ENCODE peak calls at places on chromosomes 3 and 15, in nine cellular contexts. A is neural progenitor cell, D is A673, C is sigmoid colon, L is esophagus squamous epithelium, G is trophoblast cell, Y is transverse colon, S is ovary, Q is left ventricle myocardium inferior. U is an unnamed sample. For H3K4me1 and H3K36me3, the result is how much of the 10 kb centered on the place peaks cover.

GRCh38 chr3:55264933-55265332 is 222.2 kb downstream of the WNT5A start:
- DNase-seq in Q (no peak), G (peak), Y (no peak), A (no peak), L (no peak), C (no peak), D (no peak), S (no peak), U (no peak)

GRCh38 chr15:43977072-43977884 is 150.5 kb downstream of the WDR76 start:
- DNase-seq in S (no peak), L (no peak), Q (no peak), D (no peak), A (no peak), Y (no peak), C (no peak), G (peak), U (no peak)

GRCh38 chr3:46484911-46485696 is 12.7 kb upstream of the RTP3 start:
- DNase-seq in D (no peak), G (peak), L (no peak), Y (peak), Q (no peak), S (no peak), A (no peak), C (peak), U (no peak)

GRCh38 chr3:170780471-170780870 is 89.5 kb downstream of the RPL22L1 start:
- DNase-seq in L (no peak), Y (no peak), Q (no peak), S (no peak), A (no peak), D (no peak), C (no peak), G (no peak), U (no peak)

GRCh38 chr3:134319894-134320293 is 54.4 kb downstream of the AMOTL2 start:
- DNase-seq in A (no peak), C (no peak), L (no peak), D (no peak), Q (no peak), S (no peak), G (peak), Y (no peak), U (no peak)

GRCh38 chr15:41051139-41051538 is 64.9 kb downstream of the INO80 start:
- DNase-seq in Q (no peak), G (no peak), D (no peak), C (no peak), S (no peak), L (no peak), Y (no peak), A (no peak), U (no peak)

GRCh38 chr3:134430950-134431445 is 54.8 kb downstream of the ANAPC13 start:
- DNase-seq in A (no peak), Y (no peak), D (no peak), L (no peak), S (no peak), Q (no peak), G (peak), C (no peak), U (no peak)

GRCh38 chr15:35932541-35932940 is 386.6 kb upstream of the DPH6 start:
- DNase-seq in A (no peak), G (no peak), Y (no peak), D (no peak), C (no peak), S (no peak), Q (no peak), L (no peak), U (no peak)

GRCh38 chr15:63329567-63330350 is 51.9 kb downstream of the CA12 start:
- DNase-seq in S (no peak), Y (no peak), L (no peak), D (no peak), C (no peak), A (no peak), G (no peak), Q (no peak), U (no peak)

GRCh38 chr3:16844771-16845170 is 40.0 kb upstream of the PLCL2 start:
- DNase-seq in Y (no peak), S (no peak), D (no peak), C (no peak), Q (no peak), G (no peak), L (no peak), A (no peak), U (no peak)

GRCh38 chr3:45599424-45599886 is 4.9 kb downstream of the LIMD1 start:
- DNase-seq in Q (peak), A (no peak), C (no peak), Y (peak), G (no peak), L (no peak), S (no peak), D (no peak), U (no peak)

GRCh38 chr3:94004301-94004910 is 24.0 kb downstream of the STX19 start:
- DNase-seq in G (peak), S (no peak), Y (no peak), Q (no peak), L (no peak), C (no peak), D (peak), A (peak), U (no peak)

GRCh38 chr3:160566499-160566898 is 1.1 kb upstream of the KPNA4 start:
- DNase-seq in G (no peak), C (no peak), Y (no peak), Q (no peak), L (no peak), A (no peak), S (no peak), D (no peak), U (no peak)

GRCh38 chr15:96334705-96335428 is 4.4 kb downstream of the NR2F2 start:
- DNase-seq in Q (no peak), D (peak), Y (peak), C (no peak), L (no peak), G (no peak), S (no peak), A (peak), U (no peak)

GRCh38 chr3:101310580-101311375 is 9.6 kb downstream of the IMPG2 start:
- DNase-seq in S (no peak), Q (no peak), D (no peak), A (no peak), C (peak), L (no peak), Y (no peak), G (no peak), U (no peak)

GRCh38 chr15:91472316-91472756 is 372.3 kb downstream of the SV2B start:
- DNase-seq in S (no peak), D (no peak), L (no peak), Y (no peak), G (no peak), Q (no peak), C (no peak), A (no peak), U (no peak)

GRCh38 chr3:137519602-137520001 is 244.5 kb upstream of the SOX14 start:
- DNase-seq in A (no peak), G (peak), Y (no peak), Q (no peak), C (no peak), D (no peak), L (no peak), S (no peak), U (no peak)

GRCh38 chr3:10194328-10195071 is 29.8 kb downstream of the IRAK2 start:
- DNase-seq in S (no peak), Q (no peak), L (no peak), G (no peak), C (no peak), Y (peak), A (no peak), D (no peak), U (peak)

GRCh38 chr3:78257956-78258530 is 1218.1 kb downstream of the ROBO2 start:
- DNase-seq in S (no peak), D (peak), C (no peak), L (no peak), Y (no peak), G (no peak), Q (no peak), A (peak), U (no peak)

GRCh38 chr3:55042591-55042990 is 114.7 kb upstream of the LRTM1 start:
- DNase-seq in L (no peak), Y (no peak), G (no peak), S (no peak), D (no peak), C (no peak), Q (no peak), A (no peak), U (no peak)

GRCh38 chr15:69604050-69604378 is 151.4 kb downstream of the RPLP1 start:
- DNase-seq in A (no peak), Y (peak), D (no peak), C (no peak), Q (no peak), S (no peak), L (no peak), G (peak), U (no peak)

GRCh38 chr3:143001034-143001368 is 369 bp upstream of the U2SURP start:
- DNase-seq in Q (peak), S (no peak), Y (no peak), L (no peak), G (no peak), A (no peak), C (no peak), D (no peak), U (peak)

GRCh38 chr3:9028134-9028533 is 64.9 kb upstream of the RAD18 start:
- DNase-seq in S (peak), L (no peak), Q (peak), G (no peak), A (no peak), C (peak), D (peak), Y (peak), U (peak)

GRCh38 chr3:107235923-107236315 is 141.3 kb upstream of the CCDC54 start:
- DNase-seq in Y (peak), D (peak), C (peak), Q (no peak), G (peak), S (peak), A (peak), L (no peak), U (no peak)

GRCh38 chr3:156507285-156507684 is 47.6 kb downstream of the SSR3 start:
- DNase-seq in D (peak), S (no peak), A (no peak), G (no peak), C (no peak), L (no peak), Q (no peak), Y (no peak), U (no peak)

GRCh38 chr15:25946241-25946786 is 83.2 kb upstream of the ATP10A start:
- DNase-seq in L (no peak), A (peak), Q (no peak), D (no peak), S (no peak), Y (no peak), G (no peak), C (no peak), U (no peak)

GRCh38 chr15:54374184-54374947 is 396.1 kb downstream of the UNC13C start:
- DNase-seq in C (peak), A (peak), Y (no peak), D (no peak), Q (no peak), S (no peak), G (no peak), L (no peak), U (no peak)

GRCh38 chr3:109346770-109347295 is 9.5 kb upstream of the DPPA4 start:
- DNase-seq in S (no peak), Y (no peak), G (no peak), C (no peak), A (no peak), D (no peak), Q (no peak), L (no peak), U (no peak)

GRCh38 chr3:153591566-153592221 is 429.7 kb downstream of the RAP2B start:
- DNase-seq in Y (no peak), D (peak), L (no peak), S (no peak), C (no peak), Q (no peak), A (no peak), G (peak), U (no peak)

GRCh38 chr3:171192176-171192854 is 165.8 kb upstream of the SLC2A2 start:
- DNase-seq in G (peak), L (no peak), Q (no peak), Y (no peak), S (no peak), C (no peak), D (no peak), A (no peak), U (no peak)

GRCh38 chr3:115814778-115815380 is 191.6 kb downstream of the GAP43 start:
- DNase-seq in S (peak), A (peak), Y (peak), L (no peak), G (peak), D (peak), C (peak), Q (peak), U (peak)

GRCh38 chr3:178439504-178439903 is 96.7 kb upstream of the KCNMB2 start:
- DNase-seq in G (peak), D (no peak), Q (no peak), Y (no peak), S (no peak), C (no peak), A (peak), L (no peak), U (no peak)

DNA sequence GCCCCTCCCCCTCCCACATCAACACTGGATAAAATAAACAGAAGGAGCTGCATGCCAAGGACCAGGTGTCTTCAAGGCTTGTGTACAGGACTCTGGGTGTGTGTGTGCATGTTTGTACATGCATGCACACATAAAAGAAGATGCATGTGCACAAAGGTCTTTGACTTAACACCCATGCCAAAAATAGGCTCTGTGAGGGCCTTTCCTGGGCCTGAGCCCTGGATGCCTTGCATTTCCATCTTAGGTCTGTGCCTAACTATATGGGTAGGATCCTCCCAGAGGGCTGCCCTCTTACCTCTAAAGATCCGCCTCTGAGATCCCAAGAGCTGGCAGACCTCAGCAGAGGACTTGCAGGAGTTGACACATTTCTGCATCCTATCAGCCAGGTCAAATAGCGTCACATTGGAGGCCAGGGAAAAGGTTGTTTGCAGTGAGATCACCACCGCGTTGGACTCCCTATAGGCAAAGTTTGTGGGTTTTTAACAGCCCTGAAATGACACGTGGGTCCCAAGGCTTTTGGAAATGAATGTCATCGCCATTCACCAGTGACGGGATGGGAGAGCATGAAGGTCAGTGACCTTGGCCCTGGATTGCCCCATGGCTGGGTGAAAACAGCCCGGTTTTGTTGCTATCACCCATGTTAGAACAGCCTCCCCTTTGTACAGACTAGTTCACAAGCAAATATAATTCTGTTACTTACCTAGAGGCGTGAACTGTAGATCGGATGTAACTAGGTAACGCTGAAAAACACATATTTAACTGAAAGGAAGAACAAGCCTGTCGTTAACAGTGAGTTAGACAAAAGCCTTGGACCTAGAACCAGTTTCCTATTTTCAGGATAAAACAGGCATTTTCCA is 54.0 kb downstream of the HEG1 start:
- DNase-seq in Y (no peak), A (no peak), S (no peak), Q (no peak), C (no peak), L (no peak), D (no peak), G (peak), U (no peak)
- H3K27ac ChIP-seq in Y (peak), A (peak), S (no peak), Q (peak), C (peak), L (peak), D (no peak), G (no peak), U (no peak)

GRCh38 chr3:184560531-184560930 is 1.1 kb upstream of the EPHB3 start:
- DNase-seq in D (no peak), A (no peak), G (no peak), C (no peak), Y (no peak), Q (no peak), S (peak), L (no peak), U (no peak)

GRCh38 chr3:184559336-184559735 is 2.2 kb upstream of the EPHB3 start:
- DNase-seq in S (peak), D (no peak), C (no peak), A (no peak), L (no peak), Y (peak), G (no peak), Q (no peak), U (no peak)

GRCh38 chr3:184556502-184557347 is 4.9 kb upstream of the EPHB3 start:
- DNase-seq in G (no peak), S (no peak), D (no peak), L (no peak), C (no peak), Y (no peak), Q (no peak), A (no peak), U (no peak)

GRCh38 chr3:184557348-184557950 is 4.1 kb upstream of the EPHB3 start:
- DNase-seq in S (no peak), Q (no peak), A (no peak), C (no peak), G (no peak), L (no peak), Y (no peak), D (no peak), U (no peak)

GRCh38 chr3:184558726-184559125 is 2.9 kb upstream of the EPHB3 start:
- DNase-seq in L (no peak), D (no peak), G (no peak), Y (no peak), Q (no peak), S (no peak), A (peak), C (no peak), U (no peak)
- H3K4me1 ChIP-seq in L (under half), D (under half), G (under half), Y (under half), Q (under half), S (under half), A (under half), C (under half), U (under half)

DNA sequence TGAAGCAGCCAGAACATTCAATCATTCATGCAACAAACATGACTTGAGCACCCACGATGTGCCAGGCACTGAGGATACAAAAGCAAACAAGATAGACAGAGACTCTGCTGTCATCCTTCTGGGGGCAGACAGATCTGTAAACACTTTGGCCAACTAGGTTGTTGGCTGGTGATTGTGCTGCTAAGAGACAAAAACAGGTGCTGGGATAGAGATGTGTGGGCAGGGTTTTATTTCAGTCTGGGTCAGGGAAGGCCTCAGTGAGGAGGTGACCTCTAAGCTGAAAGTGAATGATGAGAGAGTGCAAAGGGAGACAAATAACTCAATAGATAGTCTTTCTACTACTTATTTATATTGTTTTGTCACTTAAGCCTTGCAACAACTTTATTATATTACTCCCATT is 147.0 kb upstream of the VEPH1 start:
- DNase-seq in A (no peak), C (no peak), L (no peak), Q (no peak), Y (no peak), S (no peak), D (no peak), G (no peak), U (no peak)
- H3K36me3 ChIP-seq in A (under half), C (under half), L (under half), Q (under half), Y (under half), S (under half), D (under half), G (under half), U (under half)

GRCh38 chr15:93028632-93029612 is 60.1 kb downstream of the RGMA start:
- DNase-seq in Q (peak), C (peak), D (peak), G (peak), Y (peak), L (no peak), S (peak), A (no peak), U (peak)

GRCh38 chr15:93028111-93028631 is 60.8 kb downstream of the RGMA start:
- DNase-seq in S (no peak), A (no peak), L (no peak), Y (no peak), C (peak), D (no peak), Q (no peak), G (no peak), U (no peak)

GRCh38 chr15:93025625-93025982 is 63.4 kb downstream of the RGMA start:
- DNase-seq in S (no peak), D (no peak), Y (no peak), Q (no peak), A (no peak), C (no peak), G (no peak), L (no peak), U (no peak)

GRCh38 chr15:93026359-93026758 is 62.7 kb downstream of the RGMA start:
- DNase-seq in C (no peak), S (no peak), G (no peak), L (no peak), Y (no peak), Q (no peak), D (no peak), A (no peak), U (no peak)

DNA sequence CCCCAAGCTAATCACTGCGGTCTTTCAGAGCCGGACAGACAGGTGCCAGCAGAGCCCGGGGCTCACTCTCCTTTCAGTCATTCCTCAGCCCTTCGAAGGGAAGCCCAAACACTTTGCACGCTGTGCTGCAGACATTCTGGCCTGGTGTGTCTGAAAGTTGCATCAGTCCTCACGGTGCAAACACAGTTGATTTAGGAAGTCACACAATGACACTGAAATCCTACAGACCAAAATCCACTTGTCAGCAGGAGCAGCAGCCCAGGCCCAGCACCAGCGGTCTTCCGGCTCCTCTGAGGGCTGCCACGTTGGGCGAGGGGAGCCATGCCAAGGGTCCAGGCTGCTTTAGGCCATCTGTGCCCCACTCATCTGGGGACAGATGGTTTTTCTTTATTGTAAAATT is 61.6 kb downstream of the RGMA start:
- DNase-seq in S (no peak), L (no peak), G (peak), Y (no peak), Q (no peak), D (no peak), A (no peak), C (peak), U (no peak)
- H3K27ac ChIP-seq in S (no peak), L (peak), G (no peak), Y (peak), Q (peak), D (peak), A (peak), C (peak), U (peak)

GRCh38 chr3:183222631-183223030 is 30.4 kb upstream of the B3GNT5 start:
- DNase-seq in Q (no peak), S (no peak), C (no peak), Y (no peak), G (no peak), D (no peak), A (no peak), L (no peak), U (no peak)
- H3K4me1 ChIP-seq in Q (under half), S (under half), C (under half), Y (under half), G (under half), D (under half), A (under half), L (under half), U (under half)

GRCh38 chr15:65887565-65887964 is 18.3 kb downstream of the RAB11A start:
- DNase-seq in Y (no peak), C (no peak), G (no peak), Q (no peak), D (no peak), L (no peak), A (no peak), S (no peak), U (no peak)

GRCh38 chr15:65884511-65884910 is 15.2 kb downstream of the RAB11A start:
- DNase-seq in D (peak), A (no peak), L (no peak), G (no peak), C (no peak), S (no peak), Y (no peak), Q (no peak), U (no peak)

GRCh38 chr15:65885668-65886218 is 16.5 kb downstream of the RAB11A start:
- DNase-seq in S (no peak), Y (no peak), L (no peak), D (no peak), C (no peak), A (no peak), G (peak), Q (no peak), U (no peak)

GRCh38 chr15:65881766-65882434 is 12.6 kb downstream of the RAB11A start:
- DNase-seq in Q (no peak), L (no peak), Y (no peak), A (no peak), S (no peak), C (no peak), G (no peak), D (no peak), U (no peak)

GRCh38 chr15:65883571-65883970 is 14.3 kb downstream of the RAB11A start:
- DNase-seq in C (no peak), G (no peak), D (no peak), A (no peak), L (no peak), S (no peak), Q (no peak), Y (no peak), U (no peak)
- H3K36me3 ChIP-seq in C (half or more), G (under half), D (half or more), A (under half), L (half or more), S (under half), Q (half or more), Y (under half), U (under half)

GRCh38 chr15:85792102-85792731 is 2.5 kb downstream of the KLHL25 start:
- DNase-seq in A (no peak), C (no peak), G (no peak), S (no peak), Y (no peak), Q (no peak), L (no peak), D (no peak), U (no peak)
- H3K27ac ChIP-seq in A (no peak), C (no peak), G (no peak), S (no peak), Y (no peak), Q (no peak), L (no peak), D (no peak), U (no peak)